ENCODE peak calls at places on chromosome 18, in four cellular contexts. M is H4; Q is stimulated activated CD4-positive, alpha-beta T cell treated with anti-CD3 and anti-CD28 coated beads, Interleukin-4, amount 100 ng/mL, for 4 hours; R is activated T-cell treated with anti-CD3 and anti-CD28 coated beads for 4 hours. W is an unnamed sample.

GRCh38 chr18:44309185-44309584 is 371.5 kb upstream of the SETBP1 start:
- DNase-seq in M (no peak), Q (no peak), R (no peak), W (no peak)

GRCh38 chr18:39205565-39205964 is 1640.0 kb upstream of the CELF4 start:
- DNase-seq in M (no peak), Q (no peak), R (no peak), W (no peak)

GRCh38 chr18:9612989-9613388 is 1.4 kb downstream of the PPP4R1 start:
- DNase-seq in M (no peak), Q (no peak), R (no peak), W (no peak)

GRCh38 chr18:27887287-27887686 is 289.6 kb downstream of the CDH2 start:
- DNase-seq in M (peak), Q (no peak), R (no peak), W (no peak)

GRCh38 chr18:43236921-43237320 is 40.4 kb downstream of the SYT4 start:
- DNase-seq in M (no peak), Q (no peak), R (no peak), W (no peak)

GRCh38 chr18:11729556-11729955 is 40.5 kb downstream of the GNAL start:
- DNase-seq in M (no peak), Q (no peak), R (no peak), W (no peak)

GRCh38 chr18:33369711-33370449 is 70.6 kb downstream of the CCDC178 start:
- DNase-seq in M (no peak), Q (no peak), R (no peak), W (no peak)

GRCh38 chr18:73545497-73545896 is 602.1 kb downstream of the FBXO15 start:
- DNase-seq in M (no peak), Q (no peak), R (no peak), W (peak)

GRCh38 chr18:57921708-57922107 is 118.6 kb upstream of the ATP8B1 start:
- DNase-seq in M (peak), Q (no peak), R (no peak), W (no peak)

GRCh38 chr18:79567481-79568147 is 112.0 kb upstream of the CTDP1 start:
- DNase-seq in M (peak), Q (no peak), R (no peak), W (peak)

GRCh38 chr18:10860937-10861336 is 288.4 kb downstream of the PIEZO2 start:
- DNase-seq in M (peak), Q (no peak), R (no peak), W (peak)

GRCh38 chr18:30754846-30755245 is 287.7 kb downstream of the DSC3 start:
- DNase-seq in M (no peak), Q (no peak), R (no peak), W (no peak)

GRCh38 chr18:67402543-67402942 is 114.0 kb downstream of the DSEL start:
- DNase-seq in M (no peak), Q (no peak), R (no peak), W (no peak)

GRCh38 chr18:3283908-3284307 is 22.0 kb downstream of the MYL12B start:
- DNase-seq in M (no peak), Q (no peak), R (no peak), W (no peak)

GRCh38 chr18:36451454-36452251 is 154.1 kb downstream of the FHOD3 start:
- DNase-seq in M (no peak), Q (no peak), R (no peak), W (no peak)

GRCh38 chr18:3305933-3306332 is 44.0 kb downstream of the MYL12B start:
- DNase-seq in M (peak), Q (no peak), R (no peak), W (peak)

GRCh38 chr18:50297621-50298442 is 10.3 kb upstream of the CXXC1 start:
- DNase-seq in M (peak), Q (peak), R (peak), W (peak)

GRCh38 chr18:34744569-34744968 is 34.5 kb downstream of the DTNA start:
- DNase-seq in M (no peak), Q (no peak), R (no peak), W (no peak)

GRCh38 chr18:55907352-55908045 is 319.5 kb upstream of the TCF4 start:
- DNase-seq in M (no peak), Q (no peak), R (no peak), W (no peak)

GRCh38 chr18:40470753-40471152 is 1484.3 kb upstream of the PIK3C3 start:
- DNase-seq in M (no peak), Q (no peak), R (no peak), W (no peak)

GRCh38 chr18:55236150-55236931 is 277.1 kb upstream of the CCDC68 start:
- DNase-seq in M (no peak), Q (no peak), R (no peak), W (no peak)

GRCh38 chr18:79548986-79549637 is 130.5 kb upstream of the CTDP1 start:
- DNase-seq in M (no peak), Q (no peak), R (no peak), W (no peak)

GRCh38 chr18:58481321-58482180 is 147.3 kb downstream of the ALPK2 start:
- DNase-seq in M (no peak), Q (no peak), R (no peak), W (no peak)

GRCh38 chr18:74066018-74066417 is 81.6 kb downstream of the FBXO15 start:
- DNase-seq in M (no peak), Q (peak), R (no peak), W (no peak)

GRCh38 chr18:63783394-63783793 is 8.2 kb downstream of the SERPINB7 start:
- DNase-seq in M (no peak), Q (no peak), R (no peak), W (no peak)

GRCh38 chr18:34947711-34948125 is 93.5 kb upstream of the MAPRE2 start:
- DNase-seq in M (peak), Q (no peak), R (no peak), W (no peak)

GRCh38 chr18:10270160-10270571 is 184.3 kb upstream of the APCDD1 start:
- DNase-seq in M (no peak), Q (no peak), R (no peak), W (no peak)

GRCh38 chr18:80251700-80252099 is 4.4 kb upstream of the PARD6G start:
- DNase-seq in M (no peak), Q (no peak), R (no peak), W (peak)

GRCh38 chr18:830315-830901 is 18.4 kb upstream of the YES1 start:
- DNase-seq in M (peak), Q (peak), R (no peak), W (no peak)